ENCODE peak calls at places on chromosomes 5 and 9, in eight cellular contexts. H, E, Y, L, T, K, R and S are unnamed samples.

GRCh38 chr9:116644099-116644688 is 42.9 kb upstream of the TRIM32 start:
- DNase-seq in H (no peak), E (no peak), Y (peak; percentile 70), L (no peak), T (no peak), K (no peak), R (no peak), S (no peak)

GRCh38 chr9:108842610-108843295 is 13.0 kb downstream of the ACTL7B start:
- DNase-seq in H (no peak), E (no peak), Y (no peak), L (no peak), T (no peak), K (no peak), R (no peak), S (no peak)

GRCh38 chr9:34334337-34334824 is 5.0 kb downstream of the NUDT2 start:
- DNase-seq in H (no peak), E (no peak), Y (no peak), L (no peak), T (no peak), K (no peak), R (no peak), S (no peak)

GRCh38 chr5:172723508-172723907 is 47.5 kb downstream of the DUSP1 start:
- DNase-seq in H (no peak), E (no peak), Y (no peak), L (no peak), T (no peak), K (no peak), R (no peak), S (no peak)

GRCh38 chr9:79408617-79409016 is 163.1 kb upstream of the TLE4 start:
- DNase-seq in H (no peak), E (no peak), Y (peak; percentile 26), L (no peak), T (no peak), K (no peak), R (no peak), S (no peak)

GRCh38 chr5:168699002-168699401 is 119.8 kb upstream of the PANK3 start:
- DNase-seq in H (no peak), E (no peak), Y (no peak), L (no peak), T (no peak), K (no peak), R (no peak), S (no peak)

GRCh38 chr5:119363936-119364335 is 8.1 kb downstream of the TNFAIP8 start:
- DNase-seq in H (no peak), E (no peak), Y (no peak), L (no peak), T (no peak), K (no peak), R (no peak), S (no peak)

GRCh38 chr5:51389326-51389581 is 6.0 kb downstream of the ISL1 start:
- DNase-seq in H (no peak), E (no peak), Y (no peak), L (no peak), T (no peak), K (no peak), R (no peak), S (no peak)

GRCh38 chr5:81687292-81687691 is 63.6 kb downstream of the SSBP2 start:
- DNase-seq in H (no peak), E (no peak), Y (no peak), L (no peak), T (no peak), K (no peak), R (no peak), S (no peak)

GRCh38 chr5:120919017-120919416 is 454.9 kb downstream of the PRR16 start:
- DNase-seq in H (no peak), E (no peak), Y (no peak), L (no peak), T (no peak), K (no peak), R (no peak), S (no peak)

GRCh38 chr9:744790-745456 is 96.6 kb upstream of the DMRT1 start:
- DNase-seq in H (no peak), E (no peak), Y (no peak), L (no peak), T (no peak), K (no peak), R (peak; percentile 9), S (peak; percentile 76)

GRCh38 chr9:35962126-35962906 is 4.4 kb upstream of the OR2S2 start:
- DNase-seq in H (no peak), E (no peak), Y (peak; percentile 21), L (no peak), T (no peak), K (no peak), R (peak; percentile 80), S (peak; percentile 56)

GRCh38 chr5:134070979-134071849 is 43.3 kb upstream of the TCF7 start:
- DNase-seq in H (peak; percentile 37), E (no peak), Y (peak; percentile 17), L (peak; percentile 66), T (no peak), K (peak; percentile 66), R (no peak), S (peak; percentile 26)

GRCh38 chr5:72380491-72381274 is 60.5 kb downstream of the PTCD2 start:
- DNase-seq in H (no peak), E (no peak), Y (no peak), L (no peak), T (no peak), K (no peak), R (no peak), S (no peak)

GRCh38 chr9:10843151-10843550 is 230.3 kb upstream of the PTPRD start:
- DNase-seq in H (no peak), E (no peak), Y (no peak), L (no peak), T (no peak), K (no peak), R (no peak), S (no peak)

GRCh38 chr5:172944741-172945140 is 14.5 kb upstream of the RPL26L1 start:
- DNase-seq in H (no peak), E (no peak), Y (no peak), L (no peak), T (no peak), K (no peak), R (peak; percentile 37), S (no peak)

GRCh38 chr9:87276851-87277251 is 220.8 kb upstream of the DAPK1 start:
- DNase-seq in H (no peak), E (no peak), Y (peak; percentile 92), L (no peak), T (peak; percentile 51), K (no peak), R (peak; percentile 74), S (no peak)

GRCh38 chr5:173926359-173926758 is 38.2 kb downstream of the CPEB4 start:
- DNase-seq in H (no peak), E (no peak), Y (peak; percentile 45), L (no peak), T (no peak), K (no peak), R (peak; percentile 67), S (no peak)

GRCh38 chr5:40410939-40411635 is 268.6 kb upstream of the PTGER4 start:
- DNase-seq in H (no peak), E (no peak), Y (peak; percentile 78), L (no peak), T (no peak), K (no peak), R (peak; percentile 73), S (no peak)

GRCh38 chr9:19517202-19517942 is 108.6 kb downstream of the ACER2 start:
- DNase-seq in H (no peak), E (no peak), Y (no peak), L (peak; percentile 35), T (peak; percentile 8), K (no peak), R (no peak), S (peak; percentile 40)

GRCh38 chr5:67552773-67553172 is 356.2 kb upstream of the CD180 start:
- DNase-seq in H (no peak), E (no peak), Y (no peak), L (peak; percentile 14), T (no peak), K (no peak), R (no peak), S (no peak)

GRCh38 chr5:156934450-156935211 is 28.4 kb downstream of the TIMD4 start:
- DNase-seq in H (peak; percentile 41), E (no peak), Y (no peak), L (peak; percentile 30), T (peak; percentile 76), K (peak; percentile 8), R (no peak), S (peak; percentile 54)
- TF ChIP-seq CTCF in H (peak; percentile 78), E (no peak), Y (no peak), L (peak; percentile 61), T (peak; percentile 89), K (peak; percentile 53), R (no peak), S (peak; percentile 64)

GRCh38 chr5:141269195-141269594 is 24.0 kb downstream of the PCDHB15 start:
- DNase-seq in H (no peak), E (no peak), Y (no peak), L (no peak), T (no peak), K (no peak), R (no peak), S (no peak)

DNA sequence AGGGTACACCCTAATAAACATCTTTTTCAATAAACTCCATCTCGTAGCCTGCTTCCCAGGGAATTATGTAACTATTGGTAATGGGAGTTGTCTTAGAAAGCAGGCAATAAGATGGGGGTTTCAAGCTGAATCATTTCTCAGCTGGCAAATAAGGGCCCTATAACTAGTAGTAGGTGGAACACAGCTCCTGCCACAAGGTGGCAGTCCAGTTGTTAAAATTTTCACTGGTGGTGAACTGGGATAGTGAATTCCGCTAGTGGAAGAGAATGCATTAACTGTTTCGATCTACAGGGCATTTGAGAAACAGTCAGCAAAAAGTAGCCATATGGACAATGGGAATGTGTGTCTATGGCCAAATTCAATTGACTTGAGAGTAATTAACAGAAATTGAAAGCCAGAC is 27.7 kb downstream of the PCDHB15 start:
- DNase-seq in H (no peak), E (no peak), Y (no peak), L (no peak), T (no peak), K (no peak), R (no peak), S (no peak)
- TF ChIP-seq CTCF in H (no peak), E (no peak), Y (no peak), L (no peak), T (no peak), K (no peak), R (no peak), S (no peak)

GRCh38 chr5:151923865-151924264 is 786 bp downstream of the GLRA1 start:
- DNase-seq in H (no peak), E (no peak), Y (no peak), L (peak; percentile 31), T (no peak), K (peak; percentile 25), R (peak; percentile 18), S (peak; percentile 73)
- TF ChIP-seq CTCF in H (no peak), E (no peak), Y (peak; percentile 29), L (peak; percentile 48), T (no peak), K (no peak), R (peak; percentile 57), S (peak; percentile 76)

DNA sequence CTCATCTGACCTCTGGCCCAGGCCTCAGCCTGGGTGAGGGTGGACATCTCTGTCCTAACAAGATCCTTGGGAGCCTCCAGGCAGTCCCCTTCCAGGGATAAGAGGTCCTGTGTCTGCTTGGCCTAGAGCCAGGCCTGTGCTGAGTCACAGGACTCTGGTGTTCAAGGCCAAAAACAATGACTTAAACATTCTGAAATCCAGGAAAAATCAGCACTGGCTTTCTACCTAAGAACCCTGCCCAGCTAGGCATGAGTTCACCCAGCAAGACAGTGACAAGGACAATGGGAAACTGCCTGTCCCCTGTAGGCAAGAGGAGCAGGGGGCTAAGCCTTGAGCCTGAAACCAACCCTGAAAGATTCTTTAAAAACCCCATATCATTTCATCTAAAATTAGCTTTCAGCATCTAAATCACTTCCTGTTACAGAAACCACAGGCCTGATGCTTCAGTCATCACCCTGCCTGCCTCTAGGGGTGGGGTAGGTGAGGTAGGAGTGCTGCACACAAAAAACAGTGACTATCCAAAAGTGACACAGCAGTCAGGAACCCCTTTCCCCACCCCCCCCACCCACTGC is 29.9 kb downstream of the CSF2 start:
- DNase-seq in H (peak; percentile 55), E (peak; percentile 72), Y (peak; percentile 94), L (no peak), T (peak; percentile 96), K (peak; percentile 58), R (peak; percentile 98), S (no peak)
- TF ChIP-seq CTCF in H (peak; percentile 22), E (no peak), Y (no peak), L (no peak), T (peak; percentile 34), K (no peak), R (peak; percentile 16), S (no peak)